ENCODE peak calls at places on chromosomes 5 and 9, in five cellular contexts. Q is activated naive CD8-positive, alpha-beta T cell treated with anti-CD3 and anti-CD28 coated beads, Interleukin-2, amount 50 U/mL, for 24 hours; K is iris pigment epithelial cell; W is GM03348; T is activated CD4-positive, alpha-beta T cell treated with anti-CD3 and anti-CD28 coated beads for 1 hour. J is an unnamed sample.

GRCh38 chr5:171840066-171840465 is 54.4 kb downstream of the SMIM23 start:
- DNase-seq in T (no peak), W (no peak), Q (no peak), K (no peak), J (no peak)

GRCh38 chr5:157540707-157541451 is 34.7 kb downstream of the ADAM19 start:
- DNase-seq in W (peak; percentile 80), K (peak; percentile 88), T (peak; percentile 15), Q (peak; percentile 27), J (no peak)

GRCh38 chr9:130995399-130995941 is 13.5 kb upstream of the LAMC3 start:
- DNase-seq in Q (no peak), K (peak; percentile 40), W (peak; percentile 48), T (no peak), J (no peak)

GRCh38 chr5:146965781-146966659 is 87.5 kb upstream of the PPP2R2B start:
- DNase-seq in T (no peak), Q (peak; percentile 38), K (peak; percentile 68), W (peak; percentile 77), J (peak; percentile 78)

GRCh38 chr5:54884195-54884536 is 101.2 kb downstream of the ESM1 start:
- DNase-seq in K (no peak), T (no peak), Q (no peak), W (no peak), J (no peak)

GRCh38 chr5:139748505-139748826 is 47.1 kb upstream of the PSD2 start:
- DNase-seq in Q (no peak), K (no peak), W (no peak), T (no peak), J (no peak)

GRCh38 chr5:103120607-103121200 is 603 bp downstream of the PPIP5K2 start:
- DNase-seq in W (peak; percentile 28), T (no peak), K (peak; percentile 23), Q (peak; percentile 6), J (peak; percentile 1)

GRCh38 chr5:107485184-107485583 is 185.6 kb downstream of the EFNA5 start:
- DNase-seq in K (no peak), W (no peak), T (no peak), Q (no peak), J (no peak)

GRCh38 chr9:37974506-37975173 is 70.7 kb upstream of the SLC25A51 start:
- DNase-seq in K (peak; percentile 85), W (no peak), T (no peak), Q (no peak), J (no peak)

GRCh38 chr5:170110403-170111087 is 4.8 kb downstream of the FOXI1 start:
- DNase-seq in Q (no peak), T (no peak), K (no peak), W (no peak), J (no peak)

GRCh38 chr5:112948455-112948854 is 26.4 kb upstream of the REEP5 start:
- DNase-seq in K (peak; percentile 37), Q (no peak), W (no peak), T (no peak), J (no peak)

GRCh38 chr9:87063246-87063645 is 115.9 kb upstream of the GAS1 start:
- DNase-seq in K (peak; percentile 23), W (peak; percentile 81), T (no peak), Q (no peak), J (no peak)

GRCh38 chr9:105681724-105682123 is 12.6 kb upstream of the TMEM38B start:
- DNase-seq in K (peak; percentile 80), T (no peak), Q (no peak), W (peak; percentile 17), J (no peak)

GRCh38 chr5:147483961-147484707 is 25.7 kb downstream of the DPYSL3 start:
- DNase-seq in T (no peak), W (peak; percentile 84), Q (no peak), K (peak; percentile 94), J (no peak)

GRCh38 chr5:139667001-139667729 is 19.0 kb downstream of the CXXC5 start:
- DNase-seq in K (no peak), T (no peak), Q (no peak), W (no peak), J (no peak)

GRCh38 chr9:132946624-132947295 is 2.3 kb upstream of the TSC1 start:
- DNase-seq in K (peak; percentile 53), W (peak; percentile 70), T (no peak), Q (no peak), J (peak; percentile 40)

GRCh38 chr9:70257512-70257911 is 1.3 kb upstream of the SMC5 start:
- DNase-seq in T (no peak), Q (no peak), W (no peak), K (no peak), J (no peak)

GRCh38 chr9:137163101-137163661 is 6.7 kb downstream of the LRRC26 start:
- DNase-seq in Q (no peak), T (no peak), W (peak; percentile 48), K (peak; percentile 35), J (no peak)

GRCh38 chr9:89498845-89499480 is 1.1 kb upstream of the SEMA4D start:
- DNase-seq in T (no peak), K (no peak), W (no peak), Q (no peak), J (no peak)

J was measured in HepG2.